ENCODE peak calls at places on chromosomes 2 and 18, in nine cellular contexts. E is left ventricle myocardium inferior, U is heart left ventricle, I is dorsolateral prefrontal cortex, M is epithelial cell of esophagus, B is HCT116, Q is AG04450, L is GM13977, K is PC-3. X is an unnamed sample.

GRCh38 chr2:231674587-231675334 is 33.6 kb upstream of the PTMA start:
- DNase-seq in E (peak), U (peak), I (no peak), M (peak), B (no peak), Q (no peak), L (peak), K (peak), X (peak)

GRCh38 chr2:152497481-152498052 is 162.6 kb downstream of the FMNL2 start:
- DNase-seq in E (no peak), U (no peak), I (no peak), M (peak), B (peak), Q (no peak), L (peak), K (peak), X (peak)

GRCh38 chr2:100988630-100989417 is 13.3 kb upstream of the RPL31 start:
- DNase-seq in E (no peak), U (no peak), I (no peak), M (no peak), B (no peak), Q (no peak), L (no peak), K (no peak), X (no peak)

GRCh38 chr2:5479265-5479928 is 212.8 kb upstream of the SOX11 start:
- DNase-seq in E (no peak), U (peak), I (no peak), M (no peak), B (no peak), Q (no peak), L (no peak), K (no peak), X (no peak)

GRCh38 chr2:73111300-73112025 is 1.3 kb downstream of the RAB11FIP5 start:
- DNase-seq in E (no peak), U (peak), I (no peak), M (peak), B (peak), Q (no peak), L (no peak), K (peak), X (no peak)

GRCh38 chr2:136319227-136319626 is 201.3 kb upstream of the CXCR4 start:
- DNase-seq in E (no peak), U (no peak), I (no peak), M (no peak), B (no peak), Q (no peak), L (no peak), K (no peak), X (no peak)

GRCh38 chr2:96156926-96157648 is 11.8 kb upstream of the DUSP2 start:
- DNase-seq in E (no peak), U (no peak), I (no peak), M (no peak), B (no peak), Q (no peak), L (no peak), K (no peak), X (peak)

GRCh38 chr2:120803085-120803484 is 67.4 kb downstream of the GLI2 start:
- DNase-seq in E (no peak), U (no peak), I (no peak), M (no peak), B (no peak), Q (no peak), L (no peak), K (no peak), X (no peak)

GRCh38 chr2:102606353-102606752 is 13.0 kb upstream of the SLC9A2 start:
- DNase-seq in E (no peak), U (no peak), I (no peak), M (peak), B (no peak), Q (no peak), L (no peak), K (peak), X (no peak)

GRCh38 chr18:54950221-54950620 is 9.0 kb downstream of the CCDC68 start:
- DNase-seq in E (no peak), U (no peak), I (no peak), M (peak), B (peak), Q (no peak), L (no peak), K (peak), X (no peak)

GRCh38 chr18:13216732-13217465 is 1.7 kb upstream of the LDLRAD4 start:
- DNase-seq in E (peak), U (peak), I (no peak), M (no peak), B (no peak), Q (no peak), L (peak), K (no peak), X (peak)

GRCh38 chr2:182933629-182934028 is 67.2 kb upstream of the FRZB start:
- DNase-seq in E (no peak), U (no peak), I (no peak), M (no peak), B (no peak), Q (no peak), L (no peak), K (no peak), X (no peak)

GRCh38 chr2:21981127-21981526 is 857.4 kb downstream of the TDRD15 start:
- DNase-seq in E (no peak), U (no peak), I (no peak), M (peak), B (no peak), Q (no peak), L (no peak), K (no peak), X (no peak)

GRCh38 chr2:108536133-108536780 is 2.0 kb downstream of the LIMS1 start:
- DNase-seq in E (no peak), U (no peak), I (no peak), M (peak), B (no peak), Q (no peak), L (no peak), K (peak), X (no peak)

GRCh38 chr2:134379722-134380121 is 125.8 kb downstream of the MGAT5 start:
- DNase-seq in E (no peak), U (no peak), I (no peak), M (no peak), B (no peak), Q (no peak), L (no peak), K (no peak), X (no peak)

GRCh38 chr2:134377730-134378129 is 123.9 kb downstream of the MGAT5 start:
- DNase-seq in E (no peak), U (no peak), I (no peak), M (peak), B (no peak), Q (no peak), L (no peak), K (no peak), X (no peak)

GRCh38 chr2:134379293-134379692 is 125.4 kb downstream of the MGAT5 start:
- DNase-seq in E (no peak), U (no peak), I (no peak), M (no peak), B (no peak), Q (peak), L (no peak), K (no peak), X (no peak)

GRCh38 chr2:134372611-134373131 is 118.8 kb downstream of the MGAT5 start:
- DNase-seq in E (peak), U (peak), I (peak), M (peak), B (no peak), Q (peak), L (no peak), K (peak), X (no peak)

GRCh38 chr2:134375935-134376334 is 122.1 kb downstream of the MGAT5 start:
- DNase-seq in E (no peak), U (no peak), I (peak), M (peak), B (no peak), Q (no peak), L (no peak), K (peak), X (no peak)
- TF ChIP-seq CTCF in E (peak), U (peak), I (peak), M (peak), B (peak), Q (peak), L (no peak), K (peak), X (no peak)

DNA sequence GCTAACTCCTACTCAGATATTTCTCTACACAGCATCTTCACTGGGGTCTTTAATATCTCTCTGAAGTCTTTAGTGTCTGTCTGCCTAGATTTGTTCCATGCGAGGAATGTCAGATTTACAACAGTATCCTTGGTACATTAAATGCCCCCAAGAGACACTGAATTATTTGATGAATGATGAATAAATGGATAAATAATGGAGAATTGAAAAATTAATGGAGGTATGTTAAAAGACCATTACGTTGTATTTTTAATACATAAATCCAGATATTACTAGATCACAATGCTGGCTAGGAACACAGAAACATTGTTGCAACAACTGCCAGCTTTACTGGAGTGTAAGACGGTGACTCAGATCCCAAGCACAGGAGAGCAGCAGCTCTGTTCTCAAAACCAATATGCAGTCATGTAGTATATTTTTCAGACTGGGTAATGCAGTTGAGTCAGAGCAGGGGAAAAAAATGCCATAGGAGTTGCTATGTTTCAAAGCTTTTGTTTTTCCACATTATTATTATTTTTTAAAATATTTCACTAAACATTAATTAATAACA is 388.0 kb upstream of the SYT4 start:
- DNase-seq in E (no peak), U (no peak), I (no peak), M (peak), B (no peak), Q (peak), L (no peak), K (peak), X (no peak)
- TF ChIP-seq CTCF in E (no peak), U (no peak), I (no peak), M (no peak), B (no peak), Q (no peak), L (no peak), K (no peak), X (no peak)

GRCh38 chr2:117127680-117128079 is 686.8 kb upstream of the DDX18 start:
- DNase-seq in E (no peak), U (no peak), I (no peak), M (no peak), B (no peak), Q (no peak), L (no peak), K (no peak), X (no peak)
- TF ChIP-seq CTCF in E (no peak), U (no peak), I (no peak), M (no peak), B (no peak), Q (no peak), L (no peak), K (no peak), X (no peak)

DNA sequence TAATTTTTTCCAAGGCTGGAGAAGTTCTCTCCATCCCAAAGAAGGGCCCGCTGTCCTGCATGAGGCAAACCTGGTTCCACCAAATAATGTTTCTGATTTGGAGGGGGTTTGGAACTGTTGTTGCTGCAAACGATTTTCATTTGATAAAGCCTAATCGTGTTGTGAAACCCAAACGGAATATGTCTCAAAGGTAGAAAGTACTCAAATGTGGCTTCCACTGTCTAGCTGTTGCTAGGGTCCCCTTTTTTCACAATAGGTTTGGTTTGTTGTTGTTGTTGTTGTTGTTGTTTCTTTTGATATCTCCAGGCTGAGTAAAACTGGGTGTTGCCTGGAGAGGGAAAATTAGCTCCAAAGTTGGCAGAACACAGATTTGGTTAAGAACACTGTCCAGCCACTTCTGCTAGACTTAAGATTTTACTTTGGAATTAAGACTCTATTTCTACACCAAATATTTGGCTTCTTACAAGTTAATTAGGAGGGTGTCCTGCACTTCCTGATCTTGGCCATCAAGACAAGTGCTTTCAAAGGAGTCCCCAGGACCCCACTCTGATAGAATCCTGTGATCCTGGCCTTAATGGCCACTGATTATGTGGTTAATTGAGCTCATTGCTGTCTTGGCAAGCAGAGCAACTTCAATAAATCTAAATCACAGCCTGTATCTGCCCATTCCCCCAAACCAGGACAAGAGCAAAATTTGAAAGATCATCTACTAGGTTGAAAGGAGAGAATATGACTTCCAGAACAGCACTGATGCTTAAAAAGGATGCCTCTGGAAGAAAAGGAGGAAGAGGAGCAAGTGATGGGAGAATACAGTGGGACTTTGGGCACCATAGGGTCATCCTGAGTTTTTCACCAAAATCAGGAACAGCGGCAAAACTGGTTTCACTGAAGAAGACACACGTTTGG is 3.3 kb upstream of the HOXD13 start:
- DNase-seq in E (no peak), U (no peak), I (no peak), M (no peak), B (no peak), Q (no peak), L (no peak), K (no peak), X (no peak)
- TF ChIP-seq CTCF in E (no peak), U (no peak), I (no peak), M (no peak), B (no peak), Q (no peak), L (no peak), K (no peak), X (no peak)

GRCh38 chr2:234044157-234044556 is 6.3 kb upstream of the SPP2 start:
- DNase-seq in E (no peak), U (no peak), I (no peak), M (peak), B (peak), Q (peak), L (no peak), K (peak), X (no peak)

GRCh38 chr2:234051374-234052070 is 1.0 kb downstream of the SPP2 start:
- DNase-seq in E (no peak), U (no peak), I (no peak), M (peak), B (no peak), Q (no peak), L (no peak), K (peak), X (no peak)

GRCh38 chr2:234050455-234051135 is at the start of gene SPP2:
- DNase-seq in E (no peak), U (no peak), I (no peak), M (no peak), B (no peak), Q (no peak), L (no peak), K (no peak), X (no peak)

GRCh38 chr2:234047361-234047760 is 3.1 kb upstream of the SPP2 start:
- DNase-seq in E (no peak), U (no peak), I (no peak), M (no peak), B (no peak), Q (no peak), L (no peak), K (no peak), X (no peak)

DNA sequence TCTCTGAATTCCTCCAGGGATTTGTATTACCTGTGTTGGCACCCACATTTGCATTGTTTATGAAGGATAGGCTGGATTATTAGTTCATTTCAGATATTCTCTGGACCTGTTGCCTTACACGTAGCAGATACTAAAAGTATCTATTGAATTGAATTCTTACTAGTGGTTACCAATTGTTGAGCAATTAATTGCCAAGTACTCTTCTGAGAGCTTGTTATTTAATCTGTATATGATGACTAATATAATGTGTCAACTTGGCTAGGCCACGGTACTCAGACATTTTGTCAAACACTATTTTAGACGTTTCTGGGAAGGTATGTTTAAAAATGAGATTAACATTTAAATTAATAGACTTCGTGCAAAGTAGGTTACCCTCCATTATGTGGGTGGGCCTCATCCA is 2.5 kb upstream of the SPP2 start:
- DNase-seq in E (no peak), U (no peak), I (no peak), M (peak), B (no peak), Q (no peak), L (no peak), K (peak), X (no peak)
- TF ChIP-seq CTCF in E (no peak), U (no peak), I (no peak), M (no peak), B (no peak), Q (no peak), L (no peak), K (no peak), X (no peak)

DNA sequence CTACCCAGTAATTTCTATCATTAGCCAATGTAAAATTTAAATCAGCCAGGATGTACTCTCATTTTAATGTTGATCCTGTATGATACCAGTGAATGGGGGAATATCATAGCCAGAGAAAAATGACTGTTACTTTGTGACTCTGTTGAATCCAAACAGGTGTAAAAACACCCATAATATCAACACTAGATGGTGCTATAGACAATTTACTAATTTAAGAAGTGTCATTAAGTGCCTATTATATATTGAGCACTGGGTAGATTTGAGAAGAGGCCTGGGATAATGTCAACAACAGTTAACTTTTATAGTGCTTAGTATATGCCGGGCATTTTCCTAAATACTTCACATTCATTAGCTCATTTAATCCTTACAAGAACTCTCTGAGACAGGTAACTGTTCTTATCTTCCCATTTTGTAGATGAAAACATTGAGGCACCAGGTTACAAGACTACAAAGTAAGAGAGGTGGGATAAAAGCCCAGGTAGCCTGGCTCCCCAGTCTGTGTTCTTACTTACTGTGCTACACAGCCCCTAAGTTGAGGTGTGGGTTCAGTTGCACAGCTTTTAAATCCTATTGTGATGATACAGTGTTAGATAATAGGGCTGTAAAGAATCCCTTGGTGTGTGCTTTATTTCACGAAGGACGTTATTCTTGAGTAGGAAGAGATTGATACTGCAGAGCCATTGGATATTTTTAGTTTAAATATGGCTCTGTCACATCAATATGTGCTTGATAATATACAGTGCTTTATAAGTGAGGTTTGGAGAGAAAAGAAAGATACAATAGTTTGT is 325.5 kb downstream of the AGPS start:
- DNase-seq in E (no peak), U (no peak), I (no peak), M (no peak), B (peak), Q (no peak), L (peak), K (peak), X (peak)
- TF ChIP-seq CTCF in E (peak), U (no peak), I (peak), M (no peak), B (peak), Q (no peak), L (peak), K (peak), X (peak)

DNA sequence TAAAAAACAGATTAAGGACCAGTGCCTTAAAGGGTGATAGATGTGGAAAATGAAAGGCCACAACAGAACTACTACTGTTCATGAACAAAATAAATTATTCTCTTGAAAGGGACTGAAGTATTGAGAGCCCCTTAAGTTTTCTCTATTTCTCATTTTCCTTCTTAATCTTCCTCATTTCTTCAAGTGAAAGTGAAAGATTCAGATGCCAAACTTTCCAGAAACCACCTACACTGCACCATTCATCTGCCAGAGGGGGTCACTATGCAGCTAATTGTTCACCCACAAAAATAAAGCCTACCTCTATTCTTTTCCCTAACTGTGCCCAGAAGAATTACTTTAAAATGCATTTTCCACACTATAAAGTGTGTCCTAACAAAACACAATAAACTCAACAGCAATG is 140.1 kb downstream of the NR4A2 start:
- DNase-seq in E (no peak), U (no peak), I (no peak), M (no peak), B (no peak), Q (no peak), L (no peak), K (no peak), X (no peak)
- TF ChIP-seq CTCF in E (peak), U (peak), I (no peak), M (no peak), B (no peak), Q (peak), L (no peak), K (peak), X (no peak)

X was measured in GM20000.